ENCODE peak calls at places on chromosome 7, in eight cellular contexts. One of them, this sample, is unnamed.

GRCh38 chr7:130180571-130180971 is 24.6 kb downstream of the TMEM209 start:
- DNase-seq in fibroblast of lung: peak
- DNase-seq in tibial artery: no peak
- DNase-seq in cardiac muscle cell: no peak
- DNase-seq in A549: no peak
- DNase-seq in caudate nucleus: no peak
- DNase-seq in HCT116: no peak
- DNase-seq in transverse colon: no peak
- DNase-seq in this sample: no peak

GRCh38 chr7:16492513-16493062 is 27.1 kb upstream of the SOSTDC1 start:
- DNase-seq in cardiac muscle cell: peak
- DNase-seq in HCT116: no peak
- DNase-seq in transverse colon: no peak
- DNase-seq in caudate nucleus: no peak
- DNase-seq in A549: no peak
- DNase-seq in fibroblast of lung: peak
- DNase-seq in tibial artery: no peak
- DNase-seq in this sample: no peak

GRCh38 chr7:99918959-99919813 is at the start of gene TRIM4:
- DNase-seq in caudate nucleus: peak
- DNase-seq in tibial artery: peak
- DNase-seq in fibroblast of lung: peak
- DNase-seq in transverse colon: peak
- DNase-seq in A549: peak
- DNase-seq in HCT116: peak
- DNase-seq in cardiac muscle cell: peak
- DNase-seq in this sample: peak

GRCh38 chr7:12741951-12742575 is 54.6 kb downstream of the ARL4A start:
- DNase-seq in A549: no peak
- DNase-seq in caudate nucleus: no peak
- DNase-seq in HCT116: no peak
- DNase-seq in cardiac muscle cell: no peak
- DNase-seq in transverse colon: no peak
- DNase-seq in tibial artery: no peak
- DNase-seq in fibroblast of lung: peak
- DNase-seq in this sample: no peak

GRCh38 chr7:111987115-111987826 is 218.9 kb downstream of the DOCK4 start:
- DNase-seq in A549: no peak
- DNase-seq in caudate nucleus: no peak
- DNase-seq in cardiac muscle cell: peak
- DNase-seq in HCT116: no peak
- DNase-seq in transverse colon: no peak
- DNase-seq in tibial artery: no peak
- DNase-seq in fibroblast of lung: peak
- DNase-seq in this sample: no peak

GRCh38 chr7:26451997-26452396 is 160.3 kb downstream of the SNX10 start:
- DNase-seq in A549: no peak
- DNase-seq in fibroblast of lung: no peak
- DNase-seq in tibial artery: no peak
- DNase-seq in cardiac muscle cell: no peak
- DNase-seq in transverse colon: no peak
- DNase-seq in HCT116: no peak
- DNase-seq in caudate nucleus: no peak
- DNase-seq in this sample: no peak

GRCh38 chr7:74002474-74003017 is 25.4 kb upstream of the ELN start:
- DNase-seq in A549: peak
- DNase-seq in tibial artery: peak
- DNase-seq in cardiac muscle cell: peak
- DNase-seq in HCT116: peak
- DNase-seq in transverse colon: peak
- DNase-seq in caudate nucleus: no peak
- DNase-seq in fibroblast of lung: peak
- DNase-seq in this sample: no peak

GRCh38 chr7:4661871-4662270 is 20.2 kb upstream of the FOXK1 start:
- DNase-seq in cardiac muscle cell: peak
- DNase-seq in fibroblast of lung: peak
- DNase-seq in HCT116: no peak
- DNase-seq in A549: no peak
- DNase-seq in tibial artery: no peak
- DNase-seq in caudate nucleus: no peak
- DNase-seq in transverse colon: no peak
- DNase-seq in this sample: peak

GRCh38 chr7:17026269-17026668 is 144.5 kb upstream of the AGR3 start:
- DNase-seq in cardiac muscle cell: no peak
- DNase-seq in A549: no peak
- DNase-seq in tibial artery: no peak
- DNase-seq in HCT116: no peak
- DNase-seq in caudate nucleus: no peak
- DNase-seq in fibroblast of lung: no peak
- DNase-seq in transverse colon: no peak
- DNase-seq in this sample: no peak

GRCh38 chr7:148700693-148701092 is 2.0 kb downstream of the CUL1 start:
- DNase-seq in A549: peak
- DNase-seq in transverse colon: peak
- DNase-seq in HCT116: no peak
- DNase-seq in tibial artery: no peak
- DNase-seq in fibroblast of lung: peak
- DNase-seq in caudate nucleus: no peak
- DNase-seq in cardiac muscle cell: peak
- DNase-seq in this sample: no peak

GRCh38 chr7:123351506-123352225 is 151.9 kb upstream of the SLC13A1 start:
- DNase-seq in HCT116: no peak
- DNase-seq in tibial artery: no peak
- DNase-seq in cardiac muscle cell: peak
- DNase-seq in fibroblast of lung: no peak
- DNase-seq in transverse colon: no peak
- DNase-seq in A549: no peak
- DNase-seq in caudate nucleus: no peak
- DNase-seq in this sample: no peak

GRCh38 chr7:140696679-140697446 is at the start of gene NDUFB2:
- DNase-seq in HCT116: peak
- DNase-seq in fibroblast of lung: peak
- DNase-seq in tibial artery: peak
- DNase-seq in A549: peak
- DNase-seq in caudate nucleus: peak
- DNase-seq in cardiac muscle cell: peak
- DNase-seq in transverse colon: peak
- DNase-seq in this sample: peak

GRCh38 chr7:43554423-43554822 is 28.5 kb upstream of the STK17A start:
- DNase-seq in caudate nucleus: no peak
- DNase-seq in transverse colon: no peak
- DNase-seq in cardiac muscle cell: no peak
- DNase-seq in A549: no peak
- DNase-seq in tibial artery: no peak
- DNase-seq in HCT116: no peak
- DNase-seq in fibroblast of lung: no peak
- DNase-seq in this sample: no peak

GRCh38 chr7:22675917-22676343 is 51.1 kb upstream of the IL6 start:
- DNase-seq in cardiac muscle cell: peak
- DNase-seq in fibroblast of lung: peak
- DNase-seq in HCT116: no peak
- DNase-seq in A549: no peak
- DNase-seq in transverse colon: peak
- DNase-seq in caudate nucleus: no peak
- DNase-seq in tibial artery: no peak
- DNase-seq in this sample: no peak

GRCh38 chr7:25950488-25951413 is 201.2 kb upstream of the NFE2L3 start:
- DNase-seq in A549: peak
- DNase-seq in fibroblast of lung: peak
- DNase-seq in transverse colon: peak
- DNase-seq in caudate nucleus: peak
- DNase-seq in cardiac muscle cell: peak
- DNase-seq in HCT116: peak
- DNase-seq in tibial artery: peak
- DNase-seq in this sample: peak

GRCh38 chr7:137652721-137653120 is 194.1 kb downstream of the DGKI start:
- DNase-seq in cardiac muscle cell: peak
- DNase-seq in caudate nucleus: no peak
- DNase-seq in A549: no peak
- DNase-seq in tibial artery: no peak
- DNase-seq in fibroblast of lung: peak
- DNase-seq in HCT116: no peak
- DNase-seq in transverse colon: no peak
- DNase-seq in this sample: no peak

GRCh38 chr7:26688388-26688787 is 176.0 kb downstream of the SKAP2 start:
- DNase-seq in transverse colon: no peak
- DNase-seq in cardiac muscle cell: no peak
- DNase-seq in caudate nucleus: no peak
- DNase-seq in A549: peak
- DNase-seq in fibroblast of lung: no peak
- DNase-seq in tibial artery: no peak
- DNase-seq in HCT116: no peak
- DNase-seq in this sample: no peak

GRCh38 chr7:96285579-96285978 is 36.3 kb downstream of the SLC25A13 start:
- DNase-seq in cardiac muscle cell: no peak
- DNase-seq in transverse colon: no peak
- DNase-seq in HCT116: no peak
- DNase-seq in caudate nucleus: no peak
- DNase-seq in tibial artery: no peak
- DNase-seq in fibroblast of lung: peak
- DNase-seq in A549: no peak
- DNase-seq in this sample: no peak

GRCh38 chr7:74174606-74175082 is 488 bp downstream of the EIF4H start:
- DNase-seq in A549: peak
- DNase-seq in HCT116: no peak
- DNase-seq in cardiac muscle cell: peak
- DNase-seq in transverse colon: peak
- DNase-seq in fibroblast of lung: peak
- DNase-seq in caudate nucleus: peak
- DNase-seq in tibial artery: peak
- DNase-seq in this sample: peak

GRCh38 chr7:35695628-35695888 is 623 bp upstream of the HERPUD2 start:
- DNase-seq in fibroblast of lung: peak
- DNase-seq in cardiac muscle cell: no peak
- DNase-seq in caudate nucleus: no peak
- DNase-seq in HCT116: no peak
- DNase-seq in transverse colon: no peak
- DNase-seq in A549: peak
- DNase-seq in tibial artery: no peak
- DNase-seq in this sample: no peak

GRCh38 chr7:157564518-157565177 is 227.8 kb downstream of the DNAJB6 start:
- DNase-seq in A549: no peak
- DNase-seq in cardiac muscle cell: peak
- DNase-seq in caudate nucleus: no peak
- DNase-seq in HCT116: peak
- DNase-seq in fibroblast of lung: peak
- DNase-seq in tibial artery: no peak
- DNase-seq in transverse colon: no peak
- DNase-seq in this sample: no peak

GRCh38 chr7:131546583-131547111 is 9.8 kb downstream of the PODXL start:
- DNase-seq in transverse colon: no peak
- DNase-seq in A549: peak
- DNase-seq in cardiac muscle cell: no peak
- DNase-seq in fibroblast of lung: no peak
- DNase-seq in caudate nucleus: no peak
- DNase-seq in HCT116: no peak
- DNase-seq in tibial artery: no peak
- DNase-seq in this sample: peak
- H3K27ac ChIP-seq in transverse colon: no peak
- H3K27ac ChIP-seq in A549: no peak
- H3K27ac ChIP-seq in cardiac muscle cell: no peak
- H3K27ac ChIP-seq in fibroblast of lung: no peak
- H3K27ac ChIP-seq in caudate nucleus: no peak
- H3K27ac ChIP-seq in HCT116: no peak
- H3K27ac ChIP-seq in tibial artery: no peak
- H3K27ac ChIP-seq in this sample: peak

GRCh38 chr7:150989456-150989855 is 1.4 kb upstream of the NOS3 start:
- DNase-seq in caudate nucleus: no peak
- DNase-seq in transverse colon: no peak
- DNase-seq in cardiac muscle cell: no peak
- DNase-seq in tibial artery: no peak
- DNase-seq in HCT116: no peak
- DNase-seq in A549: no peak
- DNase-seq in fibroblast of lung: no peak
- DNase-seq in this sample: no peak
- H3K27ac ChIP-seq in caudate nucleus: peak
- H3K27ac ChIP-seq in transverse colon: peak
- H3K27ac ChIP-seq in cardiac muscle cell: no peak
- H3K27ac ChIP-seq in tibial artery: no peak
- H3K27ac ChIP-seq in HCT116: no peak
- H3K27ac ChIP-seq in A549: no peak
- H3K27ac ChIP-seq in fibroblast of lung: no peak
- H3K27ac ChIP-seq in this sample: no peak

GRCh38 chr7:87413029-87413428 is 62.5 kb downstream of the ABCB4 start:
- DNase-seq in caudate nucleus: no peak
- DNase-seq in HCT116: no peak
- DNase-seq in A549: no peak
- DNase-seq in transverse colon: no peak
- DNase-seq in cardiac muscle cell: peak
- DNase-seq in fibroblast of lung: peak
- DNase-seq in tibial artery: no peak
- DNase-seq in this sample: no peak

GRCh38 chr7:87414400-87415188 is 60.9 kb downstream of the ABCB4 start:
- DNase-seq in transverse colon: no peak
- DNase-seq in cardiac muscle cell: no peak
- DNase-seq in fibroblast of lung: peak
- DNase-seq in tibial artery: no peak
- DNase-seq in A549: peak
- DNase-seq in caudate nucleus: no peak
- DNase-seq in HCT116: no peak
- DNase-seq in this sample: no peak

GRCh38 chr7:87416682-87417587 is 58.5 kb downstream of the ABCB4 start:
- DNase-seq in cardiac muscle cell: peak
- DNase-seq in transverse colon: peak
- DNase-seq in caudate nucleus: peak
- DNase-seq in A549: peak
- DNase-seq in HCT116: peak
- DNase-seq in fibroblast of lung: peak
- DNase-seq in tibial artery: no peak
- DNase-seq in this sample: no peak

GRCh38 chr7:87411186-87411585 is 64.3 kb downstream of the ABCB4 start:
- DNase-seq in tibial artery: no peak
- DNase-seq in HCT116: no peak
- DNase-seq in cardiac muscle cell: peak
- DNase-seq in A549: no peak
- DNase-seq in caudate nucleus: no peak
- DNase-seq in transverse colon: no peak
- DNase-seq in fibroblast of lung: no peak
- DNase-seq in this sample: no peak

DNA sequence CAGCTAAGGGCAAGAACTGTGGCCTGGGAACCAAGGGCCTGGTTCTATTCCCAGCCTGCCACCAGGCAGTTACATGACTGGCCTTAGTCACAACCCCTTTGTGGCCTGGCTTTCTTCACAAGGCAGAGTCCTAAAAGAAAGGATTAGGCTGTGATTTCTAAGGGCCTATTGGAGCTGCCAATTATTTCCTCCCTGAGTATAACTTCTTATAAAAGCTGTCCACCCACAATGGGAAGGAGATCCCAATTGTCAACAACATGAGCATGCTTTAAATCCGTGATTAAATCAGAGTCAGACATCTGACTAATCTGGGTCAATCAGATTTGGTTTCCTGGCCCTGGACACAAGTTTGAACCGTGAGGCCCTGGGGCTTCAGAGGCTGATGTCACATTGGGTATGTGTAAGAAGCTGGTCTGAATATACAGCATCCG is 61.5 kb downstream of the ABCB4 start:
- DNase-seq in cardiac muscle cell: peak
- DNase-seq in caudate nucleus: no peak
- DNase-seq in A549: peak
- DNase-seq in HCT116: no peak
- DNase-seq in tibial artery: no peak
- DNase-seq in transverse colon: no peak
- DNase-seq in fibroblast of lung: peak
- DNase-seq in this sample: no peak
- H3K27ac ChIP-seq in cardiac muscle cell: peak
- H3K27ac ChIP-seq in caudate nucleus: no peak
- H3K27ac ChIP-seq in A549: peak
- H3K27ac ChIP-seq in HCT116: no peak
- H3K27ac ChIP-seq in tibial artery: peak
- H3K27ac ChIP-seq in transverse colon: no peak
- H3K27ac ChIP-seq in fibroblast of lung: no peak
- H3K27ac ChIP-seq in this sample: no peak

GRCh38 chr7:158820656-158821055 is 8.7 kb downstream of the ESYT2 start:
- DNase-seq in cardiac muscle cell: no peak
- DNase-seq in HCT116: no peak
- DNase-seq in A549: no peak
- DNase-seq in tibial artery: no peak
- DNase-seq in caudate nucleus: no peak
- DNase-seq in fibroblast of lung: peak
- DNase-seq in transverse colon: no peak
- DNase-seq in this sample: no peak
- H3K27ac ChIP-seq in cardiac muscle cell: no peak
- H3K27ac ChIP-seq in HCT116: peak
- H3K27ac ChIP-seq in A549: peak
- H3K27ac ChIP-seq in tibial artery: peak
- H3K27ac ChIP-seq in caudate nucleus: no peak
- H3K27ac ChIP-seq in fibroblast of lung: peak
- H3K27ac ChIP-seq in transverse colon: peak
- H3K27ac ChIP-seq in this sample: peak

This sample was measured in sigmoid colon.